ENCODE peak calls at places on chromosome 9, in six cellular contexts. One of them, this sample, is unnamed.

GRCh38 chr9:135507104-135508035 is 6.9 kb downstream of the MRPS2 start:
- DNase-seq in endodermal cell: peak; percentile 44
- DNase-seq in A549: no peak
- DNase-seq in thoracic aorta: no peak
- DNase-seq in fibroblast of lung: no peak
- DNase-seq in psoas muscle: no peak
- DNase-seq in this sample: peak; percentile 2

GRCh38 chr9:91730806-91731205 is 219.2 kb downstream of the ROR2 start:
- DNase-seq in endodermal cell: no peak
- DNase-seq in A549: no peak
- DNase-seq in thoracic aorta: no peak
- DNase-seq in fibroblast of lung: no peak
- DNase-seq in psoas muscle: no peak
- DNase-seq in this sample: peak; percentile 18

GRCh38 chr9:113516840-113517577 is 53.5 kb downstream of the RGS3 start:
- DNase-seq in endodermal cell: no peak
- DNase-seq in A549: no peak
- DNase-seq in thoracic aorta: no peak
- DNase-seq in fibroblast of lung: peak; percentile 41
- DNase-seq in psoas muscle: no peak
- DNase-seq in this sample: no peak

GRCh38 chr9:86771391-86771790 is 175.9 kb downstream of the GAS1 start:
- DNase-seq in endodermal cell: no peak
- DNase-seq in A549: no peak
- DNase-seq in thoracic aorta: no peak
- DNase-seq in fibroblast of lung: no peak
- DNase-seq in psoas muscle: no peak
- DNase-seq in this sample: no peak

GRCh38 chr9:136664799-136665082 is 2.0 kb downstream of the EGFL7 start:
- DNase-seq in endodermal cell: no peak
- DNase-seq in A549: no peak
- DNase-seq in thoracic aorta: no peak
- DNase-seq in fibroblast of lung: no peak
- DNase-seq in psoas muscle: no peak
- DNase-seq in this sample: no peak

GRCh38 chr9:18658764-18659705 is 185.1 kb downstream of the ADAMTSL1 start:
- DNase-seq in endodermal cell: no peak
- DNase-seq in A549: no peak
- DNase-seq in thoracic aorta: no peak
- DNase-seq in fibroblast of lung: peak; percentile 84
- DNase-seq in psoas muscle: no peak
- DNase-seq in this sample: no peak

GRCh38 chr9:87425202-87425601 is 72.5 kb upstream of the DAPK1 start:
- DNase-seq in endodermal cell: no peak
- DNase-seq in A549: no peak
- DNase-seq in thoracic aorta: no peak
- DNase-seq in fibroblast of lung: no peak
- DNase-seq in psoas muscle: no peak
- DNase-seq in this sample: no peak

GRCh38 chr9:93874242-93874641 is 80.9 kb downstream of the BARX1 start:
- DNase-seq in endodermal cell: no peak
- DNase-seq in A549: no peak
- DNase-seq in thoracic aorta: no peak
- DNase-seq in fibroblast of lung: no peak
- DNase-seq in psoas muscle: no peak
- DNase-seq in this sample: no peak

GRCh38 chr9:112170968-112171367 is 4.1 kb downstream of the SUSD1 start:
- DNase-seq in endodermal cell: no peak
- DNase-seq in A549: no peak
- DNase-seq in thoracic aorta: no peak
- DNase-seq in fibroblast of lung: no peak
- DNase-seq in psoas muscle: no peak
- DNase-seq in this sample: no peak

GRCh38 chr9:5671711-5672353 is 42.9 kb downstream of the RIC1 start:
- DNase-seq in endodermal cell: peak; percentile 67
- DNase-seq in A549: no peak
- DNase-seq in thoracic aorta: no peak
- DNase-seq in fibroblast of lung: no peak
- DNase-seq in psoas muscle: no peak
- DNase-seq in this sample: no peak

GRCh38 chr9:130028493-130029222 is 14.3 kb downstream of the FNBP1 start:
- DNase-seq in endodermal cell: no peak
- DNase-seq in A549: no peak
- DNase-seq in thoracic aorta: no peak
- DNase-seq in fibroblast of lung: no peak
- DNase-seq in psoas muscle: no peak
- DNase-seq in this sample: no peak

GRCh38 chr9:9299134-9299533 is 1313.7 kb downstream of the PTPRD start:
- DNase-seq in endodermal cell: no peak
- DNase-seq in A549: no peak
- DNase-seq in thoracic aorta: no peak
- DNase-seq in fibroblast of lung: no peak
- DNase-seq in psoas muscle: no peak
- DNase-seq in this sample: no peak

GRCh38 chr9:127943011-127943662 is 5.5 kb upstream of the DPM2 start:
- DNase-seq in endodermal cell: no peak
- DNase-seq in A549: no peak
- DNase-seq in thoracic aorta: no peak
- DNase-seq in fibroblast of lung: no peak
- DNase-seq in psoas muscle: no peak
- DNase-seq in this sample: no peak

GRCh38 chr9:16626577-16627130 is 243.8 kb downstream of the BNC2 start:
- DNase-seq in endodermal cell: peak; percentile 79
- DNase-seq in A549: peak; percentile 62
- DNase-seq in thoracic aorta: peak; percentile 5
- DNase-seq in fibroblast of lung: peak; percentile 93
- DNase-seq in psoas muscle: peak; percentile 72
- DNase-seq in this sample: no peak

GRCh38 chr9:76216161-76216649 is 178.0 kb downstream of the RFK start:
- DNase-seq in endodermal cell: no peak
- DNase-seq in A549: peak; percentile 61
- DNase-seq in thoracic aorta: no peak
- DNase-seq in fibroblast of lung: peak; percentile 98
- DNase-seq in psoas muscle: no peak
- DNase-seq in this sample: no peak

GRCh38 chr9:104682642-104683041 is 11.7 kb upstream of the OR13D1 start:
- DNase-seq in endodermal cell: no peak
- DNase-seq in A549: peak; percentile 68
- DNase-seq in thoracic aorta: no peak
- DNase-seq in fibroblast of lung: peak; percentile 41
- DNase-seq in psoas muscle: no peak
- DNase-seq in this sample: no peak

GRCh38 chr9:132187006-132187760 is 25.3 kb downstream of the NTNG2 start:
- DNase-seq in endodermal cell: no peak
- DNase-seq in A549: no peak
- DNase-seq in thoracic aorta: no peak
- DNase-seq in fibroblast of lung: no peak
- DNase-seq in psoas muscle: no peak
- DNase-seq in this sample: no peak

GRCh38 chr9:132192728-132193127 is 30.9 kb downstream of the NTNG2 start:
- DNase-seq in endodermal cell: no peak
- DNase-seq in A549: no peak
- DNase-seq in thoracic aorta: no peak
- DNase-seq in fibroblast of lung: no peak
- DNase-seq in psoas muscle: no peak
- DNase-seq in this sample: no peak

GRCh38 chr9:132194508-132194907 is 32.6 kb downstream of the NTNG2 start:
- DNase-seq in endodermal cell: no peak
- DNase-seq in A549: no peak
- DNase-seq in thoracic aorta: no peak
- DNase-seq in fibroblast of lung: no peak
- DNase-seq in psoas muscle: no peak
- DNase-seq in this sample: no peak

GRCh38 chr9:132193227-132194110 is 31.6 kb downstream of the NTNG2 start:
- DNase-seq in endodermal cell: no peak
- DNase-seq in A549: no peak
- DNase-seq in thoracic aorta: no peak
- DNase-seq in fibroblast of lung: no peak
- DNase-seq in psoas muscle: no peak
- DNase-seq in this sample: no peak

GRCh38 chr9:132190966-132191365 is 29.1 kb downstream of the NTNG2 start:
- DNase-seq in endodermal cell: no peak
- DNase-seq in A549: no peak
- DNase-seq in thoracic aorta: no peak
- DNase-seq in fibroblast of lung: no peak
- DNase-seq in psoas muscle: no peak
- DNase-seq in this sample: no peak
- H3K27ac ChIP-seq in endodermal cell: no peak overlapping the region
- H3K27ac ChIP-seq in A549: no peak overlapping the region
- H3K27ac ChIP-seq in thoracic aorta: no peak overlapping the region
- H3K27ac ChIP-seq in fibroblast of lung: no peak overlapping the region
- H3K27ac ChIP-seq in psoas muscle: no peak overlapping the region
- H3K27ac ChIP-seq in this sample: no peak overlapping the region

GRCh38 chr9:121194730-121195129 is 6.9 kb downstream of the RAB14 start:
- DNase-seq in endodermal cell: no peak
- DNase-seq in A549: no peak
- DNase-seq in thoracic aorta: no peak
- DNase-seq in fibroblast of lung: no peak
- DNase-seq in psoas muscle: no peak
- DNase-seq in this sample: no peak
- H3K4me1 ChIP-seq in endodermal cell: peaks cover 10% of the 10 kb centered on the region
- H3K4me1 ChIP-seq in A549: peaks cover 79% of the 10 kb centered on the region
- H3K4me1 ChIP-seq in thoracic aorta: peaks cover 80% of the 10 kb centered on the region
- H3K4me1 ChIP-seq in fibroblast of lung: peaks cover 8% of the 10 kb centered on the region
- H3K4me1 ChIP-seq in psoas muscle: peaks cover 93% of the 10 kb centered on the region
- H3K4me1 ChIP-seq in this sample: peaks cover 60% of the 10 kb centered on the region

GRCh38 chr9:63816742-63817621 is 1468.0 kb downstream of the FOXD4L5 start:
- DNase-seq in endodermal cell: peak; percentile 100
- DNase-seq in A549: peak; percentile 52
- DNase-seq in thoracic aorta: peak; percentile 25
- DNase-seq in fibroblast of lung: peak; percentile 88
- DNase-seq in psoas muscle: peak; percentile 84
- DNase-seq in this sample: peak; percentile 81

DNA sequence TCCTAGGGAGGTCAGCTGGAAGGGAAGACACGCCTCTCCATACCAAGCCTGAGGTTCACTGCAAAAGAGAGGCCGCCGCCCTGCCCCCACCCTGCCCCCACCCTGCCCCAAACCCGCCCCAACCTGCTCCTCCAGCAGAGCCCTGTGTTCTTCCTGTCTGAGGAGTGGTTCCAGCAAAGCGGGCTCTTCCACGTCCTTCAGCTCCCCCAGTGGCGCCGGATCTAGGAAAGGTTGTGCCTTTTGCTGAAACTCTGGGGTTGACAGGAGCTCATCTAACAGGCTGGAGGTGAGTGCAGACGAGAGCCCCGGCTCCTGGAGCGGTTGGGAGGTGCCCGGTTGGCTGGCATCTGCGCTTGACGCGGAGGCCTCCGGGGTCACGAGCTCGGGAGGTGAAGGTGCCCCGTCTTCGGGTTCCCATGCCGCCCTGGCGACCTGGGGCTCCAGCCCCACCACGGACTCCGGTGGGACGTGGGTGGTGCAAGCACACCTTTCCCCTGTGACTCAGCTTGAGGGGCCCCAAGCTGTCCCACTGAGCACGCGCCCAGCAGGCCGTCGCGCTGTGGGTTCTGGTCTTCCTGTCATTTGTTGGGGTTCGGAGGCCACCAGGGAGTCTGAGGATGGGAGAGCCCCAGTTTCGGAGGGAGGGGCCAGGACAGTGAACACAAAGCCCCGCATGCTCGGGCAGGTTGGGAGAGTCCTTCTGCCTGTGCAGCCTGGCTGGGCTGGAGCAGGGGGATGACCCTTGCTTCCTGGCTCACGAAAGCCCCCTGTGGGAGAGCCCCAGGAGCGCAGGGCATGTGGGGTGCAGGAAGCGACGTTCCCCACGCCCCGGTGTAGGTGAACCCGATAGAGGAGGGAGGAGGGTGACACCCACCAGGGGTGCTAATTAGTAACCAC is 1467.1 kb downstream of the FOXD4L5 start:
- DNase-seq in endodermal cell: peak; percentile 89
- DNase-seq in A549: no peak
- DNase-seq in thoracic aorta: no peak
- DNase-seq in fibroblast of lung: peak; percentile 18
- DNase-seq in psoas muscle: peak; percentile 75
- DNase-seq in this sample: peak; percentile 84
- H3K4me3 ChIP-seq in endodermal cell: peak overlapping the region; percentile 63
- H3K4me3 ChIP-seq in A549: peak overlapping the region; percentile 35
- H3K4me3 ChIP-seq in thoracic aorta: peak overlapping the region; percentile 1
- H3K4me3 ChIP-seq in fibroblast of lung: no peak overlapping the region
- H3K4me3 ChIP-seq in psoas muscle: no peak overlapping the region
- H3K4me3 ChIP-seq in this sample: peak overlapping the region; percentile 23

GRCh38 chr9:95031711-95032461 is 285.6 kb downstream of the FANCC start:
- DNase-seq in endodermal cell: peak; percentile 57
- DNase-seq in A549: no peak
- DNase-seq in thoracic aorta: no peak
- DNase-seq in fibroblast of lung: no peak
- DNase-seq in psoas muscle: no peak
- DNase-seq in this sample: no peak
- H3K27ac ChIP-seq in endodermal cell: no peak overlapping the region
- H3K27ac ChIP-seq in A549: peak overlapping the region; percentile 74
- H3K27ac ChIP-seq in thoracic aorta: peak overlapping the region; percentile 74
- H3K27ac ChIP-seq in fibroblast of lung: no peak overlapping the region
- H3K27ac ChIP-seq in psoas muscle: peak overlapping the region; percentile 93
- H3K27ac ChIP-seq in this sample: peak overlapping the region; percentile 72

GRCh38 chr9:124280176-124280691 is 22.5 kb downstream of the NEK6 start:
- DNase-seq in endodermal cell: no peak
- DNase-seq in A549: no peak
- DNase-seq in thoracic aorta: peak; percentile 58
- DNase-seq in fibroblast of lung: peak; percentile 93
- DNase-seq in psoas muscle: no peak
- DNase-seq in this sample: peak; percentile 90
- H3K4me1 ChIP-seq in endodermal cell: no peaks in the 10 kb centered on the region
- H3K4me1 ChIP-seq in A549: peaks cover 60% of the 10 kb centered on the region
- H3K4me1 ChIP-seq in thoracic aorta: peaks cover 46% of the 10 kb centered on the region
- H3K4me1 ChIP-seq in fibroblast of lung: peaks cover 34% of the 10 kb centered on the region
- H3K4me1 ChIP-seq in psoas muscle: peaks cover 28% of the 10 kb centered on the region
- H3K4me1 ChIP-seq in this sample: peaks cover 58% of the 10 kb centered on the region

GRCh38 chr9:97855486-97855875 is 2.5 kb downstream of the FOXE1 start:
- DNase-seq in endodermal cell: peak; percentile 46
- DNase-seq in A549: no peak
- DNase-seq in thoracic aorta: no peak
- DNase-seq in fibroblast of lung: no peak
- DNase-seq in psoas muscle: no peak
- DNase-seq in this sample: no peak
- H3K4me3 ChIP-seq in endodermal cell: no peak overlapping the region
- H3K4me3 ChIP-seq in A549: no peak overlapping the region
- H3K4me3 ChIP-seq in thoracic aorta: no peak overlapping the region
- H3K4me3 ChIP-seq in fibroblast of lung: no peak overlapping the region
- H3K4me3 ChIP-seq in psoas muscle: no peak overlapping the region
- H3K4me3 ChIP-seq in this sample: no peak overlapping the region

This sample was measured in ascending aorta.